ENCODE peak calls at places on chromosomes 6 and 20, in four cellular contexts. One of them, this sample, is unnamed.
A peak's percentile ranks its signal among the peaks of the same experiment; 100 is the strongest.

GRCh38 chr6:100948381-100949133 is 67.4 kb upstream of the ASCC3 start:
- DNase-seq in H1: no peak
- DNase-seq in neuronal stem cell: no peak
- DNase-seq in IMR-90: peak; percentile 0
- DNase-seq in this sample: peak; percentile 91

GRCh38 chr20:35837577-35838195 is 65.9 kb downstream of the PHF20 start:
- DNase-seq in H1: no peak
- DNase-seq in neuronal stem cell: no peak
- DNase-seq in IMR-90: peak; percentile 31
- DNase-seq in this sample: no peak

GRCh38 chr6:78089551-78089950 is 436.7 kb downstream of the MEI4 start:
- DNase-seq in H1: no peak
- DNase-seq in neuronal stem cell: no peak
- DNase-seq in IMR-90: no peak
- DNase-seq in this sample: no peak

GRCh38 chr6:13406781-13407180 is 78.4 kb upstream of the TBC1D7 start:
- DNase-seq in H1: no peak
- DNase-seq in neuronal stem cell: no peak
- DNase-seq in IMR-90: no peak
- DNase-seq in this sample: no peak

GRCh38 chr20:1281279-1282057 is 15.4 kb downstream of the SNPH start:
- DNase-seq in H1: peak; percentile 20
- DNase-seq in neuronal stem cell: no peak
- DNase-seq in IMR-90: no peak
- DNase-seq in this sample: no peak

GRCh38 chr6:129350278-129350677 is 359.7 kb downstream of the ARHGAP18 start:
- DNase-seq in H1: no peak
- DNase-seq in neuronal stem cell: no peak
- DNase-seq in IMR-90: no peak
- DNase-seq in this sample: no peak

GRCh38 chr6:11039040-11039439 is 5.1 kb downstream of the ELOVL2 start:
- DNase-seq in H1: no peak
- DNase-seq in neuronal stem cell: no peak
- DNase-seq in IMR-90: no peak
- DNase-seq in this sample: no peak

GRCh38 chr6:15444881-15445280 is 199.0 kb downstream of the JARID2 start:
- DNase-seq in H1: no peak
- DNase-seq in neuronal stem cell: no peak
- DNase-seq in IMR-90: no peak
- DNase-seq in this sample: no peak

GRCh38 chr20:52104546-52105044 is 87.0 kb downstream of the ZFP64 start:
- DNase-seq in H1: peak; percentile 86
- DNase-seq in neuronal stem cell: peak; percentile 46
- DNase-seq in IMR-90: peak; percentile 8
- DNase-seq in this sample: no peak

GRCh38 chr6:1296542-1296941 is 15.4 kb upstream of the FOXQ1 start:
- DNase-seq in H1: no peak
- DNase-seq in neuronal stem cell: no peak
- DNase-seq in IMR-90: peak; percentile 66
- DNase-seq in this sample: no peak

GRCh38 chr6:150143521-150144293 is 863 bp downstream of the PPP1R14C start:
- DNase-seq in H1: peak; percentile 59
- DNase-seq in neuronal stem cell: peak; percentile 29
- DNase-seq in IMR-90: no peak
- DNase-seq in this sample: no peak

GRCh38 chr6:56685102-56685733 is 42.5 kb upstream of the DST start:
- DNase-seq in H1: no peak
- DNase-seq in neuronal stem cell: no peak
- DNase-seq in IMR-90: no peak
- DNase-seq in this sample: no peak

GRCh38 chr6:5765141-5765760 is 241.5 kb downstream of the NRN1 start:
- DNase-seq in H1: no peak
- DNase-seq in neuronal stem cell: no peak
- DNase-seq in IMR-90: no peak
- DNase-seq in this sample: no peak

GRCh38 chr6:81736428-81736827 is 16.1 kb downstream of the TENT5A start:
- DNase-seq in H1: no peak
- DNase-seq in neuronal stem cell: no peak
- DNase-seq in IMR-90: no peak
- DNase-seq in this sample: peak; percentile 38

GRCh38 chr20:50320005-50320909 is 129.6 kb downstream of the CEBPB start:
- DNase-seq in H1: no peak
- DNase-seq in neuronal stem cell: no peak
- DNase-seq in IMR-90: no peak
- DNase-seq in this sample: no peak

GRCh38 chr6:159941286-159942113 is 27.4 kb upstream of the IGF2R start:
- DNase-seq in H1: no peak
- DNase-seq in neuronal stem cell: no peak
- DNase-seq in IMR-90: peak; percentile 57
- DNase-seq in this sample: peak; percentile 66

GRCh38 chr6:116973992-116974391 is 97.0 kb downstream of the RFX6 start:
- DNase-seq in H1: no peak
- DNase-seq in neuronal stem cell: no peak
- DNase-seq in IMR-90: no peak
- DNase-seq in this sample: no peak

GRCh38 chr6:22631101-22631500 is 61.7 kb downstream of the HDGFL1 start:
- DNase-seq in H1: no peak
- DNase-seq in neuronal stem cell: no peak
- DNase-seq in IMR-90: peak; percentile 65
- DNase-seq in this sample: no peak

GRCh38 chr6:158161566-158162254 is 6.4 kb downstream of the SERAC1 start:
- DNase-seq in H1: no peak
- DNase-seq in neuronal stem cell: no peak
- DNase-seq in IMR-90: no peak
- DNase-seq in this sample: no peak

GRCh38 chr6:51430610-51431009 is 611.9 kb downstream of the TFAP2B start:
- DNase-seq in H1: no peak
- DNase-seq in neuronal stem cell: no peak
- DNase-seq in IMR-90: no peak
- DNase-seq in this sample: no peak

GRCh38 chr20:46501337-46501942 is 11.9 kb downstream of the ZNF334 start:
- DNase-seq in H1: no peak
- DNase-seq in neuronal stem cell: no peak
- DNase-seq in IMR-90: no peak
- DNase-seq in this sample: no peak

GRCh38 chr6:111691345-111692225 is 85.9 kb upstream of the TRAF3IP2 start:
- DNase-seq in H1: no peak
- DNase-seq in neuronal stem cell: no peak
- DNase-seq in IMR-90: no peak
- DNase-seq in this sample: no peak

GRCh38 chr6:134288538-134289203 is 29.2 kb downstream of the SGK1 start:
- DNase-seq in H1: no peak
- DNase-seq in neuronal stem cell: no peak
- DNase-seq in IMR-90: peak; percentile 94
- DNase-seq in this sample: peak; percentile 48

GRCh38 chr6:48733581-48733980 is 622.6 kb upstream of the PTCHD4 start:
- DNase-seq in H1: no peak
- DNase-seq in neuronal stem cell: no peak
- DNase-seq in IMR-90: peak; percentile 15
- DNase-seq in this sample: peak; percentile 6

GRCh38 chr6:8499540-8499939 is 64.2 kb upstream of the SLC35B3 start:
- DNase-seq in H1: no peak
- DNase-seq in neuronal stem cell: peak; percentile 4
- DNase-seq in IMR-90: no peak
- DNase-seq in this sample: no peak

GRCh38 chr20:63471719-63472158 is 716 bp downstream of the KCNQ2 start:
- DNase-seq in H1: no peak
- DNase-seq in neuronal stem cell: no peak
- DNase-seq in IMR-90: no peak
- DNase-seq in this sample: no peak

GRCh38 chr20:3729378-3729777 is 3.1 kb upstream of the HSPA12B start:
- DNase-seq in H1: no peak
- DNase-seq in neuronal stem cell: no peak
- DNase-seq in IMR-90: no peak
- DNase-seq in this sample: no peak

GRCh38 chr20:11993886-11994466 is 76.3 kb downstream of the BTBD3 start:
- DNase-seq in H1: no peak
- DNase-seq in neuronal stem cell: no peak
- DNase-seq in IMR-90: no peak
- DNase-seq in this sample: no peak

GRCh38 chr6:15106958-15107643 is 138.8 kb upstream of the JARID2 start:
- DNase-seq in H1: no peak
- DNase-seq in neuronal stem cell: no peak
- DNase-seq in IMR-90: no peak
- DNase-seq in this sample: no peak

GRCh38 chr20:33554914-33555420 is 65.1 kb downstream of the CBFA2T2 start:
- DNase-seq in H1: no peak
- DNase-seq in neuronal stem cell: no peak
- DNase-seq in IMR-90: peak; percentile 99
- DNase-seq in this sample: peak; percentile 42

GRCh38 chr6:106626485-106626884 is 2.8 kb downstream of the RTN4IP1 start:
- DNase-seq in H1: no peak
- DNase-seq in neuronal stem cell: no peak
- DNase-seq in IMR-90: no peak
- DNase-seq in this sample: no peak

GRCh38 chr6:106630366-106630765 is 988 bp downstream of the QRSL1 start:
- DNase-seq in H1: no peak
- DNase-seq in neuronal stem cell: no peak
- DNase-seq in IMR-90: no peak
- DNase-seq in this sample: peak; percentile 21

GRCh38 chr6:106629103-106629858 is at the start of the genes QRSL1 and RTN4IP1:
- DNase-seq in H1: peak; percentile 88
- DNase-seq in neuronal stem cell: peak; percentile 93
- DNase-seq in IMR-90: peak; percentile 92
- DNase-seq in this sample: peak; percentile 98

GRCh38 chr6:106629859-106630163 is 433 bp downstream of the QRSL1 start:
- DNase-seq in H1: no peak
- DNase-seq in neuronal stem cell: no peak
- DNase-seq in IMR-90: no peak
- DNase-seq in this sample: no peak

GRCh38 chr6:106628658-106629102 is 618 bp downstream of the RTN4IP1 start:
- DNase-seq in H1: no peak
- DNase-seq in neuronal stem cell: no peak
- DNase-seq in IMR-90: peak; percentile 16
- DNase-seq in this sample: peak; percentile 45
- H4K8ac ChIP-seq in H1: no peak overlapping the region
- H4K8ac ChIP-seq in neuronal stem cell: no peak overlapping the region
- H4K8ac ChIP-seq in IMR-90: peak overlapping the region; percentile 86
- H4K8ac ChIP-seq in this sample: peak overlapping the region; percentile 49

GRCh38 chr6:34526992-34527728 is 29.0 kb downstream of the SPDEF start:
- DNase-seq in H1: peak; percentile 96
- DNase-seq in neuronal stem cell: peak; percentile 88
- DNase-seq in IMR-90: peak; percentile 83
- DNase-seq in this sample: peak; percentile 87

GRCh38 chr6:34524989-34525388 is 31.1 kb downstream of the SPDEF start:
- DNase-seq in H1: no peak
- DNase-seq in neuronal stem cell: no peak
- DNase-seq in IMR-90: no peak
- DNase-seq in this sample: no peak

GRCh38 chr6:34523441-34524206 is 32.5 kb downstream of the SPDEF start:
- DNase-seq in H1: no peak
- DNase-seq in neuronal stem cell: no peak
- DNase-seq in IMR-90: no peak
- DNase-seq in this sample: no peak

GRCh38 chr6:34526241-34526972 is 29.7 kb downstream of the SPDEF start:
- DNase-seq in H1: no peak
- DNase-seq in neuronal stem cell: no peak
- DNase-seq in IMR-90: no peak
- DNase-seq in this sample: no peak

DNA sequence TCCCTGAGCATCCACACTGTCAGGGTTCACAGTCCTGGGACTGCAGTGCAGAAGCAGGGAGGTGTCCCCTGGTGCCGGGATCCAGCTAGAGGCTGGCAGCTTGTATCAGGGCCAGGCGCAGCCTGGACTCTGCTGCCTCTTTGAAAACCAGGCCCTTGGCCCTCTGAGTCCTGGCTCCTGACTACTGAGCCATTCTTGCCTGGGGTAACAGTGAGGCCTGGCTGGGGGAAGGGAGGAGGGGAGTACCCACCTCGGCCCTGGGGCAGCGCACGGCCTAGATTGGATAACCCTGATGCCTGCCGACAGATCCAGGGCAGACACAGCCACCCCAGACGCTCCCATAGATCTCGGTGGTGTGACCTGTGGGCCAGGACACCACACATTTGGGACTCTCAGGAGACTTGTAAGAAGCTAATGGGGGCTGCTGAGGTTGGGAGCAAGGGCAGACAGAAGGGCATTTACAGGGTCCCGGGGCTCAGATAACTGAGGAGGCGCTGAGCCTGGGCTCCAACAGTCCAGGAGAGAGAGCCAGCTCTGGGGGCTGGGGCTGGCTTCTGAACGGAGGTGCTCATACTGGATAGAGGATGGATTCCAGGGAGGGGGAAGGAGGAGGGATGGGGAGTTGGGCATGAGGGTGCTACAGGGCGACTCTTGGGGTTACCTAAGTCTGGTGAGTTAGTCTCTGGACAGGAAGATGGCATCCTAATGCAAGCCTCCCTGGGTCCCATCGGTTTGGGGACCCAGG is 30.5 kb downstream of the SPDEF start:
- DNase-seq in H1: no peak
- DNase-seq in neuronal stem cell: no peak
- DNase-seq in IMR-90: no peak
- DNase-seq in this sample: no peak
- H4K8ac ChIP-seq in H1: no peak overlapping the region
- H4K8ac ChIP-seq in neuronal stem cell: no peak overlapping the region
- H4K8ac ChIP-seq in IMR-90: no peak overlapping the region
- H4K8ac ChIP-seq in this sample: no peak overlapping the region

DNA sequence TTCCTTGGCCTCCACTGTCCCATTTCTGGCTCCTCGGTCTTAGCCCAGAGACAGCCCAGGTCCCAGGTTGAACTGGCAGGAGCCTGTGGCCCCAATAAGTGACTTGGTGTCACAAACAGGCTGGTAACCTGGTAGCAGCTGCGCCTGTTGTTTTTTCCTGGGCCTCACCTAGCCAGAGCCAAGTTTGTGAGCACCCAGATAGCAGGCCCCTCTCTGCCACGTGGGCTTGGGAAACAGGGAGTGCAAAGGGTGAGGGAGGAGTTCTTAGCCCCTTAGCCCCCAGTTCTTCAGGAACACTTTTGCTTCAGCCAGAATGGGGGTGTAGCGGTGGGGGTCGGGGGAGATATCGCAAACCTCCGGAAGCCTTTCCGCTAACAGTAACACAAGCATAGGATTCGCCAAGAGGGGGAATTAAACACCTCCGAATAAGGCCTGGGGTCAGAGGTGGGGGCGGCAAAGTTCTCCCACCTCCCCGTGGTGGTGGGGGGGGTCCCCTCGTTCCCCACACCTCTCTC is 760 bp downstream of the C6orf132 start:
- DNase-seq in H1: no peak
- DNase-seq in neuronal stem cell: no peak
- DNase-seq in IMR-90: no peak
- DNase-seq in this sample: no peak
- H4K8ac ChIP-seq in H1: peak overlapping the region; percentile 41
- H4K8ac ChIP-seq in neuronal stem cell: no peak overlapping the region
- H4K8ac ChIP-seq in IMR-90: peak overlapping the region; percentile 98
- H4K8ac ChIP-seq in this sample: peak overlapping the region; percentile 57

DNA sequence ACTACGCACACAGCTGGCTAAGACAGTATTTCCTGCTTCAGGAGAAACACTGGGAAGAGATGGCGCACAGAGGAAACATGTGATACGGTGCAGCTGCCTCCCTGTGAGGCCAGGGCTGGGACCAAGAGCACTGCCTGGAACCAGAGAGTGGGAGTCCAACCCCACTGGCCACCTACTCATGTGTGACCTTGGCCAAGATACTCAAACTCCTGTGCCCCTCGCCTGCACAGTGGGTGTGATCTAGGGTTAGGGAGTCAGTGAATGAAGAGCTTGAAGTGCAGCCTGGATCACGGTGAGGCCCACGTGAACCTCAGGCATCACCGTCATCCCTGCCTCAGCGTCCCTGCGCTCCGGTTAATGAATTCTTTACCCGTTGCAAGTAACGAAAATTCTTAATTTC is 41.7 kb upstream of the MPC1 start:
- DNase-seq in H1: no peak
- DNase-seq in neuronal stem cell: no peak
- DNase-seq in IMR-90: no peak
- DNase-seq in this sample: no peak
- H4K8ac ChIP-seq in H1: no peak overlapping the region
- H4K8ac ChIP-seq in neuronal stem cell: no peak overlapping the region
- H4K8ac ChIP-seq in IMR-90: no peak overlapping the region
- H4K8ac ChIP-seq in this sample: no peak overlapping the region

This sample was measured in trophoblast cell.